ENCODE peak calls at places on chromosomes 3 and 15, in nine cellular contexts. U is GM12878, E is astrocyte, O is sigmoid colon, X is fibroblast of lung, L is brain microvascular endothelial cell, F is endodermal cell, B is K562, T is right atrium auricular region. K is an unnamed sample.

GRCh38 chr15:80744826-80745225 is 34.3 kb upstream of the CEMIP start:
- DNase-seq in O (no peak), B (no peak), F (no peak), L (no peak), X (peak), U (no peak), T (no peak), E (peak), K (no peak)

GRCh38 chr3:69273895-69274294 is 112.0 kb downstream of the FRMD4B start:
- DNase-seq in B (no peak), U (no peak), F (no peak), T (no peak), E (no peak), X (peak), O (no peak), L (peak), K (no peak)

GRCh38 chr3:403826-404225 is 207.3 kb downstream of the CHL1 start:
- DNase-seq in B (no peak), T (no peak), X (no peak), E (no peak), L (no peak), U (no peak), O (no peak), F (no peak), K (no peak)

GRCh38 chr3:80190051-80190450 is 422.3 kb upstream of the ROBO1 start:
- DNase-seq in E (peak), T (no peak), B (no peak), U (no peak), F (no peak), L (peak), X (peak), O (no peak), K (peak)

GRCh38 chr3:168040624-168041208 is 55.0 kb downstream of the GOLIM4 start:
- DNase-seq in F (peak), U (no peak), L (peak), O (no peak), X (peak), B (peak), E (peak), T (no peak), K (peak)

GRCh38 chr15:40958146-40958545 is 4.9 kb downstream of the CHAC1 start:
- DNase-seq in O (no peak), L (no peak), T (no peak), F (no peak), U (no peak), X (no peak), E (no peak), B (no peak), K (no peak)

GRCh38 chr15:101406796-101407195 is 82.7 kb downstream of the PCSK6 start:
- DNase-seq in O (no peak), B (no peak), X (no peak), E (no peak), F (no peak), U (no peak), L (no peak), T (no peak), K (no peak)

GRCh38 chr3:10551821-10552630 is 46.6 kb upstream of the ATP2B2 start:
- DNase-seq in T (peak), O (peak), E (peak), L (peak), X (peak), U (no peak), B (peak), F (peak), K (peak)

GRCh38 chr3:157160652-157161480 is 919 bp upstream of the CCNL1 start:
- DNase-seq in X (peak), U (no peak), L (peak), E (peak), F (peak), T (peak), B (peak), O (peak), K (peak)

GRCh38 chr3:111904376-111905241 is 45.5 kb downstream of the PHLDB2 start:
- DNase-seq in U (no peak), T (no peak), L (peak), B (no peak), E (peak), O (no peak), F (no peak), X (peak), K (peak)

GRCh38 chr3:152328841-152329240 is 60.1 kb downstream of the MBNL1 start:
- DNase-seq in F (no peak), T (no peak), U (no peak), O (no peak), B (no peak), E (peak), X (peak), L (peak), K (peak)

GRCh38 chr3:141250342-141250741 is 18.7 kb downstream of the PXYLP1 start:
- DNase-seq in E (no peak), B (peak), L (no peak), U (no peak), O (no peak), T (no peak), X (no peak), F (peak), K (no peak)

GRCh38 chr3:39180183-39180545 is 12.2 kb downstream of the XIRP1 start:
- DNase-seq in X (no peak), O (no peak), L (no peak), U (no peak), F (no peak), E (no peak), T (no peak), B (no peak), K (no peak)

GRCh38 chr15:87522997-87523396 is 733.5 kb downstream of the NTRK3 start:
- DNase-seq in T (no peak), L (no peak), B (no peak), E (no peak), F (no peak), U (no peak), O (no peak), X (no peak), K (no peak)

GRCh38 chr3:152270145-152270870 is 1.6 kb downstream of the MBNL1 start:
- DNase-seq in T (no peak), U (no peak), E (no peak), O (no peak), F (peak), B (peak), X (peak), L (no peak), K (no peak)

GRCh38 chr3:148034353-148034752 is 625.2 kb downstream of the ZIC1 start:
- DNase-seq in T (no peak), O (no peak), E (no peak), U (no peak), L (no peak), X (no peak), B (no peak), F (no peak), K (no peak)
- H3K27ac ChIP-seq in T (no peak), O (no peak), E (no peak), U (no peak), L (no peak), X (no peak), B (no peak), F (no peak), K (no peak)

GRCh38 chr3:143769663-143770062 is 78.6 kb downstream of the SLC9A9 start:
- DNase-seq in B (no peak), L (peak), E (peak), X (peak), T (no peak), O (no peak), U (no peak), F (no peak), K (no peak)

GRCh38 chr3:143764840-143765239 is 83.4 kb downstream of the SLC9A9 start:
- DNase-seq in L (no peak), F (no peak), E (no peak), O (no peak), U (no peak), B (no peak), X (no peak), T (no peak), K (no peak)

GRCh38 chr3:143757691-143758090 is 90.6 kb downstream of the SLC9A9 start:
- DNase-seq in L (no peak), E (no peak), U (no peak), X (no peak), B (no peak), T (no peak), F (no peak), O (no peak), K (no peak)

GRCh38 chr3:143763568-143764162 is 84.6 kb downstream of the SLC9A9 start:
- DNase-seq in U (no peak), O (no peak), F (no peak), T (no peak), E (no peak), L (no peak), X (peak), B (peak), K (peak)
- TF ChIP-seq CTCF in U (peak), O (no peak), F (peak), T (no peak), E (peak), L (peak), X (peak), B (peak), K (peak)

GRCh38 chr15:28091313-28091712 is 7.8 kb downstream of the OCA2 start:
- DNase-seq in O (no peak), L (no peak), U (no peak), F (no peak), T (no peak), B (no peak), E (no peak), X (no peak), K (no peak)

GRCh38 chr15:28094732-28095521 is 4.2 kb downstream of the OCA2 start:
- DNase-seq in F (peak), T (peak), E (no peak), U (no peak), B (no peak), X (no peak), O (peak), L (no peak), K (no peak)

GRCh38 chr15:28096411-28096719 is 2.8 kb downstream of the OCA2 start:
- DNase-seq in X (peak), T (no peak), L (no peak), F (no peak), E (no peak), O (no peak), U (no peak), B (no peak), K (no peak)

GRCh38 chr15:28096720-28097431 is 2.2 kb downstream of the OCA2 start:
- DNase-seq in O (peak), U (no peak), X (peak), T (peak), F (peak), B (no peak), L (no peak), E (no peak), K (no peak)

GRCh38 chr15:28093761-28094535 is 5.2 kb downstream of the OCA2 start:
- DNase-seq in X (no peak), T (peak), L (no peak), B (no peak), F (peak), E (no peak), U (no peak), O (no peak), K (no peak)
- H3K27ac ChIP-seq in X (no peak), T (no peak), L (no peak), B (no peak), F (no peak), E (no peak), U (no peak), O (no peak), K (no peak)

GRCh38 chr3:163939926-163940325 is 1138.4 kb downstream of the SI start:
- DNase-seq in E (peak), X (peak), T (no peak), O (no peak), U (no peak), F (peak), B (no peak), L (peak), K (peak)
- TF ChIP-seq CTCF in E (no peak), X (no peak), T (no peak), O (no peak), U (no peak), F (peak), B (no peak), L (peak), K (no peak)

DNA sequence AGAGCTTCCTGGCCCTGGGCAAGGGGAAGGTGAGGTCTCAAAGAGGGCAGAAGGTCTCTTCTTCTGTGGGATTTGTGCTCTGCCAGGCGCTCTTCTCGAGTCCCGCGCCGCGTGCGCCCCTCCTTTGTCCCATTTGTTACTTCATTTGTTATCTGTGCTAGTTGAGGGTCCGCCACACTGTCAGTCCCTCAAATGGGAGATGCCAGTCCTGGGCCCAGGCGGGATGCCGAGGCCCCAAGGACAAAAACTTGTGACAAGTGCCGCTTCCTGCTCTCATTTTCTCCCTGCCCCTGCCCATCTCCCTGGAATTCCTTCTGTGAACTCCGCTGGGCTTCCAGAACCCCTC is 1.5 kb downstream of the ST8SIA2 start:
- DNase-seq in T (no peak), L (no peak), U (no peak), X (no peak), E (no peak), O (no peak), F (peak), B (no peak), K (no peak)
- H3K27ac ChIP-seq in T (no peak), L (no peak), U (no peak), X (no peak), E (no peak), O (no peak), F (peak), B (no peak), K (no peak)

DNA sequence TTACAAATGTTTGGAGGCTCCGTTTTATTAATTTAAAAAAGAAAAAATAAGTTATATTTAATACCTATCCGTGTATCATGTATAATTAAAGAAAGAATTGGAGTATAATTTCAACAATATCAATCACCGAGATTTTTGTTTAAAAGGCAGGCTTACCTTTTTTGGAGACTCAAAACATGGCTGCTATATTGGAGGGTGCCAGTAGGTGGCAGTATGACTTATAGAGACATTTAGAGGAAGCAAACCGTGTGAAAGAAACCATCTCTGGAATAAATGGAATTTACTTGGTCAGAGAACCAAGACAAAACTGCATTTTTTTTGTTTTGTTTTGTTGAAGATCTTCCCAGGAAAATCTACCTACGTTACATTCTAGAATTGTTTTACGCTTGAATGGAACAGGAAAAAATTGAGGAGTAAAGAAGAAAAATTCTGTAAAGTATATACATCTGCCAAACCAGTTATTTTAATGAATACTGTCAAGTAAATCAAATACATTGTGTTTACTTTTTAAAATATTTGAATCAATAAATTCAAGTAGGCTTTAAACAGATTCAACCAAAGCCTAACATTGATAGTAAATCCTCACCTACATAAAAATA is 802.6 kb upstream of the ALCAM start:
- DNase-seq in T (no peak), E (no peak), O (no peak), L (peak), X (peak), B (peak), F (peak), U (no peak), K (no peak)
- TF ChIP-seq CTCF in T (peak), E (peak), O (peak), L (peak), X (peak), B (peak), F (peak), U (peak), K (peak)

GRCh38 chr3:193744048-193744821 is 151.2 kb downstream of the OPA1 start:
- DNase-seq in U (peak), B (peak), F (peak), O (no peak), T (no peak), E (peak), L (no peak), X (peak), K (no peak)
- H3K27ac ChIP-seq in U (peak), B (peak), F (no peak), O (no peak), T (no peak), E (no peak), L (no peak), X (no peak), K (no peak)

DNA sequence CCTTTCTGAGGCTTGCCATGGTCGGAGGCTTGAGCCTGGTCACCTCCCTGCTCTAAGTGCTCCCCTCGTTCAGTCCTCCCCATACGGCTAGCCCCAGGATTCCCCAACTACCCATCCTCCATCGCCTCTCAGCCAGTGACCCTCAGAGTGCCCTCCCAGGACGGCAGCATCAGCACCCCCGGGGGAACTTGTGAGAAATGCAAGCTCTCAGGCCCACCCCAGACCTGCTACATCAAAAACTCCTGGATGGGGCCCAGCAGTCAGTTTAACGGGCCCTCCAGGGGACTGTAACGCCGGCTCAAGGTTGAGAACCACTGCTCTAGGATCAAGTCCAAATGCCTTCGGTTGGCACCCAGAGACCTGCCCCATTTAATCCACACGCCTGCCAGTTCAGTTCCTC is 6.9 kb downstream of the ADAMTS17 start:
- DNase-seq in E (no peak), B (no peak), L (no peak), T (no peak), U (no peak), X (no peak), F (peak), O (no peak), K (no peak)
- TF ChIP-seq CTCF in E (no peak), B (no peak), L (no peak), T (no peak), U (no peak), X (no peak), F (peak), O (no peak), K (no peak)

DNA sequence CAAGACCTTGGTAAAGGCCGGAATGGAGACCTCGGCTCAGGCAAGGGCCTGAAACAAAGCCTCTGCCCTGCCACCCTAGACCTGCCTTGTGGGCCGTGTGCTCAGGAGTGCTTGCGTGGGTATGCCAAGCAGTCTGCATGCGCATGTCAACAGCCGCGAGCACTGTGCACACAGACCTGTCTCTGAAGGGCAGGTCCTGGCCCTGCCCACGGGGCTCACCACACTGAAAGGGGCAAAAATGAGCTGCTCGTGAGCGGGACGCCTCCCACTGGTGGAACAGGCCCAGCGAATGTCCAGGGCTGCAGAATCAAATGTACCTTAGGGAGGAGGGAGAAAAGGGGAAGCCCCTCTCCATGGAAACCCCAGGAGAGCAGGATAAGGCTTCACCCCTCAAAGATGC is 44.3 kb upstream of the FGD5 start:
- DNase-seq in U (no peak), X (no peak), E (no peak), B (no peak), O (peak), F (peak), L (no peak), T (peak), K (no peak)
- H3K27ac ChIP-seq in U (no peak), X (no peak), E (no peak), B (no peak), O (no peak), F (no peak), L (no peak), T (no peak), K (no peak)

DNA sequence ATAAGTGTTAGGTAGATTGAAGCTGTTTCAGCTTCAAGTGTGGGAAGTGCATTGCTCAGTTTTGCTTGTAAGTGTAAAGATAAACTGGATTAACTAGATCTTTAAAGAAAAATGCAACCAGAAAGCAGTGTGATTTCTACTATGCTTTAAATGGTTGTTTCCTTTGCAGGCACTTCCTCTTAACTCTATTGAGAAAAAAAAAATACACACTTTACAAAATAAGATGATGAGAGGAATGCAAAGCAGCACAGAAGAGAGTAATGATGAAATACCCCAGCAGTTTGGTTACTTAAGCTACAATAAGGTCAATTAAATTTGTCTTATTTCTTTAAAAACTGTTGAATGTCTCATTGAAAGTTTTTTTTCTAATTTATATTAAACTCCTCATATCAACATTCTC is 40.8 kb downstream of the DPH6 start:
- DNase-seq in E (no peak), B (no peak), O (no peak), L (no peak), U (no peak), F (no peak), X (no peak), T (no peak), K (no peak)
- TF ChIP-seq CTCF in E (no peak), B (no peak), O (no peak), L (no peak), U (no peak), F (no peak), X (no peak), T (no peak), K (no peak)